ENCODE peak calls at places on chromosomes 6 and 20, in ten cellular contexts. S, Y, Z, B, E, L, F, H, T and N are unnamed samples.
A peak's percentile ranks its signal among the peaks of the same experiment; 100 is the strongest.

GRCh38 chr20:17875106-17875980 is 93.3 kb downstream of the SNX5 start:
- DNase-seq in S (no peak), Y (peak; percentile 76), Z (no peak), B (peak; percentile 97), E (no peak), L (peak; percentile 95), F (peak; percentile 79), H (peak; percentile 86), T (no peak), N (no peak)

GRCh38 chr6:95280690-95281273 is 296.6 kb upstream of the MANEA start:
- DNase-seq in S (no peak), Y (no peak), Z (no peak), B (no peak), E (peak; percentile 24), L (no peak), F (no peak), H (no peak), T (peak; percentile 5), N (no peak)

GRCh38 chr6:106256201-106256968 is 69.2 kb downstream of the ATG5 start:
- DNase-seq in S (no peak), Y (peak; percentile 61), Z (no peak), B (no peak), E (no peak), L (no peak), F (no peak), H (no peak), T (peak; percentile 58), N (no peak)

GRCh38 chr6:170143401-170144150 is 147.3 kb downstream of the DLL1 start:
- DNase-seq in S (no peak), Y (no peak), Z (no peak), B (no peak), E (no peak), L (no peak), F (no peak), H (peak; percentile 7), T (no peak), N (no peak)

GRCh38 chr6:3696525-3696924 is 55.0 kb downstream of the PXDC1 start:
- DNase-seq in S (no peak), Y (no peak), Z (no peak), B (no peak), E (no peak), L (no peak), F (no peak), H (no peak), T (no peak), N (no peak)

GRCh38 chr20:13819885-13820645 is 35.2 kb downstream of the NDUFAF5 start:
- DNase-seq in S (peak; percentile 33), Y (no peak), Z (no peak), B (peak; percentile 16), E (no peak), L (no peak), F (peak; percentile 28), H (peak; percentile 31), T (peak; percentile 44), N (peak; percentile 31)

GRCh38 chr20:59988141-59988540 is 29.9 kb downstream of the CDH26 start:
- DNase-seq in S (no peak), Y (no peak), Z (no peak), B (no peak), E (no peak), L (no peak), F (peak; percentile 26), H (no peak), T (no peak), N (no peak)

GRCh38 chr6:40550096-40550731 is 37.0 kb downstream of the LRFN2 start:
- DNase-seq in S (peak; percentile 35), Y (peak; percentile 25), Z (peak; percentile 18), B (peak; percentile 8), E (peak; percentile 55), L (no peak), F (no peak), H (peak; percentile 25), T (peak; percentile 35), N (peak; percentile 36)

GRCh38 chr6:169800668-169801395 is 49.4 kb downstream of the ERMARD start:
- DNase-seq in S (no peak), Y (no peak), Z (no peak), B (peak; percentile 49), E (no peak), L (peak; percentile 72), F (peak; percentile 36), H (no peak), T (no peak), N (no peak)

GRCh38 chr20:431012-431904 is 23.2 kb downstream of the RBCK1 start:
- DNase-seq in S (peak; percentile 42), Y (peak; percentile 18), Z (peak; percentile 51), B (peak; percentile 82), E (peak; percentile 57), L (no peak), F (peak; percentile 53), H (no peak), T (peak; percentile 91), N (peak; percentile 67)

GRCh38 chr6:110523461-110524021 is 47.1 kb upstream of the SLC22A16 start:
- DNase-seq in S (no peak), Y (no peak), Z (no peak), B (no peak), E (no peak), L (no peak), F (no peak), H (no peak), T (no peak), N (no peak)

GRCh38 chr6:35453236-35453635 is 1.1 kb downstream of the FANCE start:
- DNase-seq in S (no peak), Y (no peak), Z (no peak), B (no peak), E (no peak), L (no peak), F (no peak), H (no peak), T (no peak), N (no peak)

GRCh38 chr6:148671085-148671484 is 75.7 kb upstream of the UST start:
- DNase-seq in S (no peak), Y (no peak), Z (no peak), B (no peak), E (no peak), L (no peak), F (no peak), H (no peak), T (no peak), N (no peak)

GRCh38 chr6:132209351-132209750 is 191.9 kb downstream of the MOXD1 start:
- DNase-seq in S (no peak), Y (no peak), Z (no peak), B (no peak), E (no peak), L (no peak), F (no peak), H (no peak), T (no peak), N (no peak)

GRCh38 chr6:111972714-111973678 is 80.9 kb upstream of the CCN6 start:
- DNase-seq in S (no peak), Y (peak; percentile 68), Z (no peak), B (no peak), E (no peak), L (no peak), F (peak; percentile 39), H (peak; percentile 75), T (peak; percentile 36), N (peak; percentile 75)

GRCh38 chr6:150231456-150231855 is 88.6 kb downstream of the PPP1R14C start:
- DNase-seq in S (no peak), Y (no peak), Z (no peak), B (no peak), E (no peak), L (no peak), F (no peak), H (no peak), T (no peak), N (no peak)

GRCh38 chr6:149900620-149901443 is 2.9 kb upstream of the RAET1E start:
- DNase-seq in S (no peak), Y (no peak), Z (no peak), B (peak; percentile 57), E (no peak), L (no peak), F (no peak), H (no peak), T (no peak), N (no peak)

GRCh38 chr6:86782328-86782727 is 155.0 kb upstream of the HTR1E start:
- DNase-seq in S (no peak), Y (no peak), Z (no peak), B (no peak), E (no peak), L (no peak), F (no peak), H (no peak), T (no peak), N (no peak)

DNA sequence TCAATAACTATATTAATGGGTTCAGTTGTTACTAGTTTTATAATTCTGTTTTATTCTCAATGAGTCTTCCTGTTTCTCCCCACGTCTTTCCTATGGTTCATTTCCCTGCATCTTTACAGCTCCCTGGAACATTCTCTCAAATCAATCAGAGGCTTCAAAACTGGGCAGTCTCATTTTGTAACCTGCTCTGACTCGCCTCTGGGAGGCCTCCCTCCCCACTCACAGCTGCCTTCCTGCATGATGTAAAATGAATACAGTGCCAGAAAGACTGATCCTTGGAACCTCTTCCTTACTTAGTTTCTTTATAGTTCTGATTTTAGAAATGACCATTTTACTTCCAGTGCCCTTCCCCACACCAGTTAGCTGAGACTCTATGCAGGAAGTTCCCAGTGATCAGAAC is 103.9 kb downstream of the ESR1 start:
- DNase-seq in S (no peak), Y (no peak), Z (no peak), B (no peak), E (no peak), L (no peak), F (no peak), H (no peak), T (no peak), N (no peak)
- TF ChIP-seq CTCF in S (no peak), Y (no peak), Z (no peak), B (no peak), E (no peak), L (no peak), F (no peak), H (no peak), T (no peak), N (no peak)

GRCh38 chr6:127956260-127956888 is 55.5 kb upstream of the THEMIS start:
- DNase-seq in S (no peak), Y (no peak), Z (no peak), B (no peak), E (no peak), L (no peak), F (no peak), H (no peak), T (no peak), N (no peak)
- TF ChIP-seq CTCF in S (no peak), Y (no peak), Z (peak; percentile 22), B (no peak), E (no peak), L (no peak), F (no peak), H (no peak), T (peak; percentile 37), N (no peak)

GRCh38 chr20:36092424-36093024 is 62.0 kb upstream of the EPB41L1 start:
- DNase-seq in S (no peak), Y (no peak), Z (peak; percentile 30), B (no peak), E (peak; percentile 46), L (no peak), F (peak; percentile 41), H (no peak), T (peak; percentile 85), N (peak; percentile 15)
- TF ChIP-seq CTCF in S (no peak), Y (no peak), Z (no peak), B (no peak), E (no peak), L (no peak), F (no peak), H (no peak), T (no peak), N (no peak)

DNA sequence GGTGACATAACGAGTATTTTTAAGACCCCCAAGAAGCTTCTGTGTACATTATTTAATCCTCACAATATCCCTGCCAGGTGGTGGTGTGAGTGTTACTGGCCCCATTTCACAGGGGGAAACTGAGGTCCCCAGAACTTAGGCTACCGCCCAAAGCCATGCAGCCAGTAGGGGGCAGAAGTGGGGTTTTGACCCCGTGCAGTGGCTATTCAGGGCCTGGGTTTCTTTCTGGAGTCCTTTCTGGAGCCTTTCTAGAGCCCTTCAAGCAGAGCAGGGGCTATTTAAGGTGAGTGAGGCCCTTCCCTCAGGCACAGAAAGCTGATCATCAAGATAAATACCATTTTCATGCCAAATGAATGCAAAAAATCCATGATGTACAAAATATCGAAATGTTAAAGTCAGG is 59.0 kb downstream of the CTCFL start:
- DNase-seq in S (no peak), Y (no peak), Z (no peak), B (no peak), E (no peak), L (no peak), F (no peak), H (no peak), T (no peak), N (no peak)
- TF ChIP-seq CTCF in S (peak; percentile 47), Y (no peak), Z (peak; percentile 24), B (no peak), E (no peak), L (no peak), F (peak; percentile 10), H (no peak), T (peak; percentile 28), N (peak; percentile 48)